ENCODE peak calls at places on chromosomes 6 and 20, in seven cellular contexts. One of them, this sample, is unnamed.

GRCh38 chr6:72553531-72554202 is 68.2 kb upstream of the KCNQ5 start:
- DNase-seq in neural crest cell: no peak
- DNase-seq in A673: peak
- DNase-seq in nephron progenitor cell: no peak
- DNase-seq in fibroblast of pulmonary artery: peak
- DNase-seq in GM10248: no peak
- DNase-seq in hepatocyte: no peak
- DNase-seq in this sample: no peak

GRCh38 chr6:28774292-28775051 is 149.3 kb downstream of the TRIM27 start:
- DNase-seq in neural crest cell: no peak
- DNase-seq in A673: no peak
- DNase-seq in nephron progenitor cell: no peak
- DNase-seq in fibroblast of pulmonary artery: no peak
- DNase-seq in GM10248: no peak
- DNase-seq in hepatocyte: no peak
- DNase-seq in this sample: no peak

GRCh38 chr6:10384719-10385511 is 30.0 kb downstream of the TFAP2A start:
- DNase-seq in neural crest cell: no peak
- DNase-seq in A673: no peak
- DNase-seq in nephron progenitor cell: peak
- DNase-seq in fibroblast of pulmonary artery: no peak
- DNase-seq in GM10248: no peak
- DNase-seq in hepatocyte: no peak
- DNase-seq in this sample: no peak

GRCh38 chr6:8108031-8108660 is 5.8 kb upstream of the EEF1E1 start:
- DNase-seq in neural crest cell: no peak
- DNase-seq in A673: peak
- DNase-seq in nephron progenitor cell: no peak
- DNase-seq in fibroblast of pulmonary artery: peak
- DNase-seq in GM10248: no peak
- DNase-seq in hepatocyte: peak
- DNase-seq in this sample: no peak

GRCh38 chr20:20480126-20480525 is 112.2 kb downstream of the INSM1 start:
- DNase-seq in neural crest cell: no peak
- DNase-seq in A673: no peak
- DNase-seq in nephron progenitor cell: no peak
- DNase-seq in fibroblast of pulmonary artery: no peak
- DNase-seq in GM10248: no peak
- DNase-seq in hepatocyte: no peak
- DNase-seq in this sample: no peak

GRCh38 chr6:150659046-150659763 is 59.5 kb downstream of the PLEKHG1 start:
- DNase-seq in neural crest cell: no peak
- DNase-seq in A673: no peak
- DNase-seq in nephron progenitor cell: no peak
- DNase-seq in fibroblast of pulmonary artery: no peak
- DNase-seq in GM10248: no peak
- DNase-seq in hepatocyte: no peak
- DNase-seq in this sample: no peak

GRCh38 chr20:49216991-49217578 is 2.1 kb upstream of the DDX27 start:
- DNase-seq in neural crest cell: peak
- DNase-seq in A673: peak
- DNase-seq in nephron progenitor cell: peak
- DNase-seq in fibroblast of pulmonary artery: peak
- DNase-seq in GM10248: peak
- DNase-seq in hepatocyte: peak
- DNase-seq in this sample: peak

GRCh38 chr20:1946762-1947534 is 46.9 kb downstream of the PDYN start:
- DNase-seq in neural crest cell: peak
- DNase-seq in A673: no peak
- DNase-seq in nephron progenitor cell: peak
- DNase-seq in fibroblast of pulmonary artery: peak
- DNase-seq in GM10248: no peak
- DNase-seq in hepatocyte: peak
- DNase-seq in this sample: no peak

GRCh38 chr6:110944681-110945151 is 13.8 kb upstream of the GTF3C6 start:
- DNase-seq in neural crest cell: no peak
- DNase-seq in A673: no peak
- DNase-seq in nephron progenitor cell: no peak
- DNase-seq in fibroblast of pulmonary artery: peak
- DNase-seq in GM10248: peak
- DNase-seq in hepatocyte: no peak
- DNase-seq in this sample: peak

GRCh38 chr20:62980970-62981369 is 25.8 kb downstream of the BHLHE23 start:
- DNase-seq in neural crest cell: peak
- DNase-seq in A673: peak
- DNase-seq in nephron progenitor cell: peak
- DNase-seq in fibroblast of pulmonary artery: no peak
- DNase-seq in GM10248: no peak
- DNase-seq in hepatocyte: no peak
- DNase-seq in this sample: no peak

GRCh38 chr6:100440935-100441334 is 23.8 kb downstream of the SIM1 start:
- DNase-seq in neural crest cell: no peak
- DNase-seq in A673: no peak
- DNase-seq in nephron progenitor cell: no peak
- DNase-seq in fibroblast of pulmonary artery: no peak
- DNase-seq in GM10248: no peak
- DNase-seq in hepatocyte: no peak
- DNase-seq in this sample: no peak

GRCh38 chr6:1796706-1797529 is 187.2 kb downstream of the FOXC1 start:
- DNase-seq in neural crest cell: no peak
- DNase-seq in A673: no peak
- DNase-seq in nephron progenitor cell: no peak
- DNase-seq in fibroblast of pulmonary artery: no peak
- DNase-seq in GM10248: peak
- DNase-seq in hepatocyte: no peak
- DNase-seq in this sample: peak

GRCh38 chr6:136095961-136096360 is 154.2 kb downstream of the MTFR2 start:
- DNase-seq in neural crest cell: no peak
- DNase-seq in A673: no peak
- DNase-seq in nephron progenitor cell: no peak
- DNase-seq in fibroblast of pulmonary artery: peak
- DNase-seq in GM10248: no peak
- DNase-seq in hepatocyte: no peak
- DNase-seq in this sample: no peak

GRCh38 chr6:134216304-134217029 is 101.4 kb downstream of the SGK1 start:
- DNase-seq in neural crest cell: no peak
- DNase-seq in A673: no peak
- DNase-seq in nephron progenitor cell: no peak
- DNase-seq in fibroblast of pulmonary artery: no peak
- DNase-seq in GM10248: peak
- DNase-seq in hepatocyte: no peak
- DNase-seq in this sample: no peak

GRCh38 chr6:81766482-81767069 is 14.1 kb upstream of the TENT5A start:
- DNase-seq in neural crest cell: no peak
- DNase-seq in A673: peak
- DNase-seq in nephron progenitor cell: no peak
- DNase-seq in fibroblast of pulmonary artery: peak
- DNase-seq in GM10248: no peak
- DNase-seq in hepatocyte: peak
- DNase-seq in this sample: no peak

GRCh38 chr20:44780226-44780625 is 30.1 kb downstream of the RIMS4 start:
- DNase-seq in neural crest cell: peak
- DNase-seq in A673: peak
- DNase-seq in nephron progenitor cell: peak
- DNase-seq in fibroblast of pulmonary artery: peak
- DNase-seq in GM10248: peak
- DNase-seq in hepatocyte: peak
- DNase-seq in this sample: peak

GRCh38 chr20:34390769-34391447 is 27.8 kb downstream of the ITCH start:
- DNase-seq in neural crest cell: no peak
- DNase-seq in A673: peak
- DNase-seq in nephron progenitor cell: no peak
- DNase-seq in fibroblast of pulmonary artery: peak
- DNase-seq in GM10248: no peak
- DNase-seq in hepatocyte: peak
- DNase-seq in this sample: no peak

GRCh38 chr6:10960171-10960570 is 73.3 kb downstream of the SYCP2L start:
- DNase-seq in neural crest cell: no peak
- DNase-seq in A673: no peak
- DNase-seq in nephron progenitor cell: no peak
- DNase-seq in fibroblast of pulmonary artery: no peak
- DNase-seq in GM10248: no peak
- DNase-seq in hepatocyte: no peak
- DNase-seq in this sample: no peak

GRCh38 chr6:80132942-80133517 is 26.6 kb downstream of the BCKDHB start:
- DNase-seq in neural crest cell: peak
- DNase-seq in A673: peak
- DNase-seq in nephron progenitor cell: peak
- DNase-seq in fibroblast of pulmonary artery: peak
- DNase-seq in GM10248: no peak
- DNase-seq in hepatocyte: peak
- DNase-seq in this sample: no peak

GRCh38 chr6:169566319-169566718 is 135.5 kb downstream of the WDR27 start:
- DNase-seq in neural crest cell: no peak
- DNase-seq in A673: no peak
- DNase-seq in nephron progenitor cell: no peak
- DNase-seq in fibroblast of pulmonary artery: no peak
- DNase-seq in GM10248: no peak
- DNase-seq in hepatocyte: no peak
- DNase-seq in this sample: no peak
- TF ChIP-seq CTCF in neural crest cell: no peak
- TF ChIP-seq CTCF in A673: no peak
- TF ChIP-seq CTCF in nephron progenitor cell: no peak
- TF ChIP-seq CTCF in fibroblast of pulmonary artery: no peak
- TF ChIP-seq CTCF in GM10248: no peak
- TF ChIP-seq CTCF in hepatocyte: no peak
- TF ChIP-seq CTCF in this sample: no peak

GRCh38 chr6:112366695-112367546 is 19.8 kb downstream of the RFPL4B start:
- DNase-seq in neural crest cell: no peak
- DNase-seq in A673: no peak
- DNase-seq in nephron progenitor cell: no peak
- DNase-seq in fibroblast of pulmonary artery: no peak
- DNase-seq in GM10248: no peak
- DNase-seq in hepatocyte: no peak
- DNase-seq in this sample: no peak

GRCh38 chr6:112370946-112371345 is 23.8 kb downstream of the RFPL4B start:
- DNase-seq in neural crest cell: no peak
- DNase-seq in A673: no peak
- DNase-seq in nephron progenitor cell: no peak
- DNase-seq in fibroblast of pulmonary artery: no peak
- DNase-seq in GM10248: no peak
- DNase-seq in hepatocyte: no peak
- DNase-seq in this sample: no peak

GRCh38 chr6:112367655-112368054 is 20.5 kb downstream of the RFPL4B start:
- DNase-seq in neural crest cell: no peak
- DNase-seq in A673: no peak
- DNase-seq in nephron progenitor cell: no peak
- DNase-seq in fibroblast of pulmonary artery: no peak
- DNase-seq in GM10248: no peak
- DNase-seq in hepatocyte: no peak
- DNase-seq in this sample: no peak

GRCh38 chr6:112372213-112372806 is 25.2 kb downstream of the RFPL4B start:
- DNase-seq in neural crest cell: no peak
- DNase-seq in A673: peak
- DNase-seq in nephron progenitor cell: no peak
- DNase-seq in fibroblast of pulmonary artery: peak
- DNase-seq in GM10248: no peak
- DNase-seq in hepatocyte: no peak
- DNase-seq in this sample: no peak
- TF ChIP-seq CTCF in neural crest cell: peak
- TF ChIP-seq CTCF in A673: peak
- TF ChIP-seq CTCF in nephron progenitor cell: peak
- TF ChIP-seq CTCF in fibroblast of pulmonary artery: peak
- TF ChIP-seq CTCF in GM10248: no peak
- TF ChIP-seq CTCF in hepatocyte: peak
- TF ChIP-seq CTCF in this sample: no peak

DNA sequence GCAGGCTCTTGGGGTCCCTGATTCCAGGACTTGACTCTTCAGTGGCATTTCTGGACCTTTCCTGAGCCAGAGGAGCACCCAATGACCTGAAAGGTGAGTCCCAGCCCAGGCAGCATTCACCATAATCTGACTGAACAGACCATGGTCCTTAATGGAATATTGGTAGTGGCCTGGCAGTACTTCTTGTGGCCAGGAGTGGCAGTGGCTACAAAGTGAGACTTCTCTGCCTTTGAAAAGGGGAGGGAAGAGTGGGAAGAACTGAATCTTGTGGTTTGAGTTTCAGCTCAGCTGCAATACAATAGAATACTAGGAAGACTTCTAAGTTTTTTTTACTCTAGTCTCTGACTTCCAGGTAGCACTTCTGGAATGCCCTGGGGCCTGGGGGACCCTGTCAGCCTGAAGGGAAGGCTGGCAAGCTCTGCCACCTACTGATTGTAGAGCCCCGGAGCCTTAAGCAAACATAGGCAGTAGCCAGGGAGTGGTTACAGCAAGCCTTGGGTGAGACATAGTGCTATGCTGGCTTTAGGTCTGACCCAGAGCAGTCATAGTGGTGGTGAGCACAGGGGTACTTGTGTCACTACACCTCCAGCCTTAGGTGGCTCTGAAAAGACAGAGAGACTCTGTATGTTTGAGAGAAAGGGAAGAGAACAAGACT is 674.2 kb upstream of the MANEA start:
- DNase-seq in neural crest cell: no peak
- DNase-seq in A673: peak
- DNase-seq in nephron progenitor cell: no peak
- DNase-seq in fibroblast of pulmonary artery: no peak
- DNase-seq in GM10248: no peak
- DNase-seq in hepatocyte: no peak
- DNase-seq in this sample: no peak
- TF ChIP-seq CTCF in neural crest cell: no peak
- TF ChIP-seq CTCF in A673: no peak
- TF ChIP-seq CTCF in nephron progenitor cell: no peak
- TF ChIP-seq CTCF in fibroblast of pulmonary artery: no peak
- TF ChIP-seq CTCF in GM10248: no peak
- TF ChIP-seq CTCF in hepatocyte: no peak
- TF ChIP-seq CTCF in this sample: no peak

DNA sequence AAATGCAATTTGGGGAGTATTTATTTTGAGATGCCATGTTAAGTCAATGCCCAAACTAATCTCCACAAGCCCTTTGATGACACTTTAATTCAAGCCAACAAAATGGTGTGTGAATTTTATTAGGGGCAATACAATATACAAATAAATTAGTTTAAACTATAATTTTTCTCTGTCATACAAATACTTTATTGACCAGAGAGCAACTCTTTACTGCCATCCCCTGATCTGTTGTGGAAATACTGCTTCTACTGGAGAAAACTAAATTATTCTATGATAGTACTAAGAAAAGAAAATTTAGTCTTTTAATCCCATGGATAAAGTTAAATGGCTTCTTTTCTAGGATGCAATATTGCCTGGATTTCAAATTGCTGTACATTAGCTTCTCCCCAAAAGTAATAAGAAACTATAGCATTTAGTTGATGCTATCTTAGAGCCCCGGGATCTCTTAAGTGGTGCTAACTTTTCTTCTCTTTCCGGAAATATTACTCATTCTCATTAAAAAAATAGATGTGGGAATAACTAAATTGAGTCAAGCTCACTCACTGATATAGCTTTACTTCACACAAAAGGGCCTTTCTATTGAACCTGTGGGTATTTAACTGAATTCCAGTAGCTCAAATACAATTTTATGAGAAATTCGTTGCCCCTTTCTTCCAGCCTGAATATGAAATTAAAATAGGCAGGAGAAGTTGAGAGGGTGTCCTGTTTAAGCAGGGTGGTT is 49.2 kb downstream of the SMPDL3A start:
- DNase-seq in neural crest cell: no peak
- DNase-seq in A673: peak
- DNase-seq in nephron progenitor cell: no peak
- DNase-seq in fibroblast of pulmonary artery: peak
- DNase-seq in GM10248: peak
- DNase-seq in hepatocyte: peak
- DNase-seq in this sample: no peak
- TF ChIP-seq CTCF in neural crest cell: peak
- TF ChIP-seq CTCF in A673: peak
- TF ChIP-seq CTCF in nephron progenitor cell: peak
- TF ChIP-seq CTCF in fibroblast of pulmonary artery: peak
- TF ChIP-seq CTCF in GM10248: no peak
- TF ChIP-seq CTCF in hepatocyte: peak
- TF ChIP-seq CTCF in this sample: no peak

This sample was measured in GM20000.